ENCODE peak calls at places on chromosomes 11 and 22, in five cellular contexts. L is fibroblast of the aortic adventitia; E is neural crest cell; B is activated CD8-positive, alpha-beta memory T cell treated with anti-CD3 and anti-CD28 coated beads, Interleukin-2, amount 50 U/mL, for 48 hours; I is ureter. Y is an unnamed sample.

GRCh38 chr11:34299962-34300350 is 57.9 kb downstream of the ABTB2 start:
- DNase-seq in L (no peak), E (no peak), B (no peak), I (no peak), Y (no peak)

GRCh38 chr22:46604306-46604690 is 15.9 kb upstream of the GRAMD4 start:
- DNase-seq in B (peak; percentile 81), L (no peak), I (no peak), E (no peak), Y (no peak)

GRCh38 chr11:118918128-118918685 is 7.5 kb downstream of the BCL9L start:
- DNase-seq in E (no peak), B (no peak), I (peak; percentile 83), L (peak; percentile 96), Y (peak; percentile 93)

GRCh38 chr11:46144741-46145140 is 23.5 kb upstream of the PHF21A start:
- DNase-seq in B (no peak), E (no peak), I (no peak), L (no peak), Y (no peak)

GRCh38 chr11:134529212-134530096 is 117.4 kb upstream of the B3GAT1 start:
- DNase-seq in B (peak; percentile 35), L (no peak), I (peak; percentile 29), E (no peak), Y (no peak)

GRCh38 chr11:134393638-134394037 is 18.4 kb downstream of the B3GAT1 start:
- DNase-seq in B (no peak), I (no peak), E (peak; percentile 25), L (no peak), Y (no peak)

GRCh38 chr11:94537051-94537600 is 6.6 kb upstream of the FUT4 start:
- DNase-seq in E (no peak), I (no peak), B (no peak), L (peak; percentile 86), Y (peak; percentile 32)

GRCh38 chr22:36585841-36586240 is 56.9 kb upstream of the EIF3D start:
- DNase-seq in B (no peak), L (no peak), E (no peak), I (no peak), Y (no peak)

GRCh38 chr11:106420686-106421085 is 343.2 kb downstream of the AASDHPPT start:
- DNase-seq in L (no peak), E (no peak), B (no peak), I (no peak), Y (no peak)

GRCh38 chr11:19183641-19184040 is 18.1 kb downstream of the CSRP3 start:
- DNase-seq in I (no peak), E (no peak), L (no peak), B (no peak), Y (no peak)

GRCh38 chr11:57637626-57638004 is 12.1 kb downstream of the YPEL4 start:
- DNase-seq in B (no peak), I (no peak), L (no peak), E (peak; percentile 58), Y (no peak)

GRCh38 chr11:125942771-125943428 is 2.9 kb upstream of the VSIG10L2 start:
- DNase-seq in B (no peak), L (no peak), I (peak; percentile 29), E (no peak), Y (no peak)

GRCh38 chr11:85256433-85256832 is 370.7 kb downstream of the DLG2 start:
- DNase-seq in B (no peak), L (no peak), I (no peak), E (no peak), Y (no peak)

GRCh38 chr11:119992171-119993051 is 145.5 kb downstream of the TRIM29 start:
- DNase-seq in L (no peak), B (no peak), E (no peak), I (no peak), Y (no peak)

Y was measured in astrocyte of the hippocampus.